ENCODE peak calls at places on chromosomes 13 and 19, in nine cellular contexts. One of them, this sample, is unnamed.

GRCh38 chr19:36771275-36772231 is 1.1 kb downstream of the ZNF850 start:
- DNase-seq in dorsolateral prefrontal cortex: peak; percentile 19
- DNase-seq in A673: peak; percentile 82
- DNase-seq in cardiac muscle cell: peak; percentile 97
- DNase-seq in endothelial cell of umbilical vein: peak; percentile 94
- DNase-seq in WERI-Rb-1: no peak
- DNase-seq in aorta: peak; percentile 74
- DNase-seq in colonic mucosa: peak; percentile 62
- DNase-seq in MM.1S: no peak
- DNase-seq in this sample: no peak

GRCh38 chr19:34534206-34534605 is 52.6 kb downstream of the WTIP start:
- DNase-seq in MM.1S: no peak
- DNase-seq in aorta: no peak
- DNase-seq in dorsolateral prefrontal cortex: no peak
- DNase-seq in cardiac muscle cell: no peak
- DNase-seq in colonic mucosa: no peak
- DNase-seq in endothelial cell of umbilical vein: no peak
- DNase-seq in A673: no peak
- DNase-seq in WERI-Rb-1: no peak
- DNase-seq in this sample: no peak

GRCh38 chr19:16324384-16325160 is at the start of gene KLF2:
- DNase-seq in endothelial cell of umbilical vein: peak; percentile 94
- DNase-seq in aorta: peak; percentile 97
- DNase-seq in MM.1S: peak; percentile 96
- DNase-seq in colonic mucosa: peak; percentile 87
- DNase-seq in dorsolateral prefrontal cortex: peak; percentile 79
- DNase-seq in A673: peak; percentile 82
- DNase-seq in WERI-Rb-1: peak; percentile 76
- DNase-seq in cardiac muscle cell: peak; percentile 96
- DNase-seq in this sample: peak; percentile 96

GRCh38 chr13:100392709-100393630 is 195.6 kb downstream of the GGACT start:
- DNase-seq in dorsolateral prefrontal cortex: no peak
- DNase-seq in MM.1S: peak; percentile 36
- DNase-seq in A673: peak; percentile 97
- DNase-seq in aorta: peak; percentile 86
- DNase-seq in WERI-Rb-1: no peak
- DNase-seq in endothelial cell of umbilical vein: peak; percentile 99
- DNase-seq in colonic mucosa: peak; percentile 84
- DNase-seq in cardiac muscle cell: peak; percentile 99
- DNase-seq in this sample: no peak

GRCh38 chr13:63979951-63980350 is 2564.3 kb upstream of the PCDH20 start:
- DNase-seq in colonic mucosa: no peak
- DNase-seq in A673: no peak
- DNase-seq in WERI-Rb-1: no peak
- DNase-seq in cardiac muscle cell: no peak
- DNase-seq in aorta: no peak
- DNase-seq in endothelial cell of umbilical vein: peak; percentile 56
- DNase-seq in dorsolateral prefrontal cortex: no peak
- DNase-seq in MM.1S: no peak
- DNase-seq in this sample: no peak

GRCh38 chr19:2923510-2923909 is 21.3 kb downstream of the ZNF77 start:
- DNase-seq in endothelial cell of umbilical vein: no peak
- DNase-seq in cardiac muscle cell: peak; percentile 49
- DNase-seq in colonic mucosa: no peak
- DNase-seq in dorsolateral prefrontal cortex: no peak
- DNase-seq in A673: no peak
- DNase-seq in WERI-Rb-1: no peak
- DNase-seq in MM.1S: no peak
- DNase-seq in aorta: no peak
- DNase-seq in this sample: no peak

GRCh38 chr19:14113762-14114414 is 3.7 kb downstream of the PRKACA start:
- DNase-seq in colonic mucosa: peak; percentile 61
- DNase-seq in aorta: peak; percentile 60
- DNase-seq in endothelial cell of umbilical vein: no peak
- DNase-seq in WERI-Rb-1: peak; percentile 39
- DNase-seq in dorsolateral prefrontal cortex: no peak
- DNase-seq in cardiac muscle cell: no peak
- DNase-seq in MM.1S: no peak
- DNase-seq in A673: no peak
- DNase-seq in this sample: peak; percentile 50

GRCh38 chr13:74256969-74257368 is 122.8 kb upstream of the KLF12 start:
- DNase-seq in colonic mucosa: no peak
- DNase-seq in dorsolateral prefrontal cortex: no peak
- DNase-seq in cardiac muscle cell: peak; percentile 30
- DNase-seq in aorta: peak; percentile 47
- DNase-seq in endothelial cell of umbilical vein: no peak
- DNase-seq in WERI-Rb-1: no peak
- DNase-seq in MM.1S: no peak
- DNase-seq in A673: no peak
- DNase-seq in this sample: no peak

GRCh38 chr13:75704942-75705320 is 68.8 kb downstream of the LMO7 start:
- DNase-seq in cardiac muscle cell: no peak
- DNase-seq in WERI-Rb-1: no peak
- DNase-seq in A673: no peak
- DNase-seq in aorta: no peak
- DNase-seq in endothelial cell of umbilical vein: no peak
- DNase-seq in colonic mucosa: peak; percentile 81
- DNase-seq in dorsolateral prefrontal cortex: no peak
- DNase-seq in MM.1S: no peak
- DNase-seq in this sample: no peak

GRCh38 chr19:5189318-5189607 is 151.3 kb downstream of the PTPRS start:
- DNase-seq in endothelial cell of umbilical vein: no peak
- DNase-seq in WERI-Rb-1: no peak
- DNase-seq in colonic mucosa: no peak
- DNase-seq in cardiac muscle cell: no peak
- DNase-seq in A673: peak; percentile 30
- DNase-seq in dorsolateral prefrontal cortex: no peak
- DNase-seq in MM.1S: no peak
- DNase-seq in aorta: no peak
- DNase-seq in this sample: no peak

GRCh38 chr19:1690570-1691307 is 38.3 kb upstream of the TCF3 start:
- DNase-seq in A673: peak; percentile 73
- DNase-seq in dorsolateral prefrontal cortex: no peak
- DNase-seq in aorta: no peak
- DNase-seq in endothelial cell of umbilical vein: no peak
- DNase-seq in colonic mucosa: peak; percentile 64
- DNase-seq in MM.1S: no peak
- DNase-seq in cardiac muscle cell: peak; percentile 19
- DNase-seq in WERI-Rb-1: peak; percentile 87
- DNase-seq in this sample: peak; percentile 39

GRCh38 chr19:34731019-34731829 is 2.8 kb upstream of the ZNF181 start:
- DNase-seq in cardiac muscle cell: no peak
- DNase-seq in A673: no peak
- DNase-seq in colonic mucosa: no peak
- DNase-seq in dorsolateral prefrontal cortex: no peak
- DNase-seq in MM.1S: no peak
- DNase-seq in endothelial cell of umbilical vein: no peak
- DNase-seq in WERI-Rb-1: no peak
- DNase-seq in aorta: no peak
- DNase-seq in this sample: no peak

GRCh38 chr19:45881082-45881908 is 4.6 kb downstream of the IRF2BP1 start:
- DNase-seq in A673: no peak
- DNase-seq in MM.1S: no peak
- DNase-seq in WERI-Rb-1: no peak
- DNase-seq in cardiac muscle cell: no peak
- DNase-seq in colonic mucosa: peak; percentile 42
- DNase-seq in aorta: no peak
- DNase-seq in endothelial cell of umbilical vein: no peak
- DNase-seq in dorsolateral prefrontal cortex: no peak
- DNase-seq in this sample: no peak
- H3K4me3 ChIP-seq in A673: no peak overlapping the region
- H3K4me3 ChIP-seq in MM.1S: no peak overlapping the region
- H3K4me3 ChIP-seq in WERI-Rb-1: no peak overlapping the region
- H3K4me3 ChIP-seq in cardiac muscle cell: no peak overlapping the region
- H3K4me3 ChIP-seq in colonic mucosa: no peak overlapping the region
- H3K4me3 ChIP-seq in aorta: no peak overlapping the region
- H3K4me3 ChIP-seq in endothelial cell of umbilical vein: no peak overlapping the region
- H3K4me3 ChIP-seq in dorsolateral prefrontal cortex: no peak overlapping the region
- H3K4me3 ChIP-seq in this sample: no peak overlapping the region

GRCh38 chr19:42199440-42200115 is 17.9 kb downstream of the DEDD2 start:
- DNase-seq in endothelial cell of umbilical vein: no peak
- DNase-seq in colonic mucosa: no peak
- DNase-seq in MM.1S: peak; percentile 61
- DNase-seq in aorta: peak; percentile 73
- DNase-seq in dorsolateral prefrontal cortex: no peak
- DNase-seq in A673: no peak
- DNase-seq in WERI-Rb-1: no peak
- DNase-seq in cardiac muscle cell: no peak
- DNase-seq in this sample: peak; percentile 62

GRCh38 chr19:42197375-42197817 is 20.1 kb downstream of the DEDD2 start:
- DNase-seq in dorsolateral prefrontal cortex: no peak
- DNase-seq in cardiac muscle cell: no peak
- DNase-seq in endothelial cell of umbilical vein: no peak
- DNase-seq in aorta: peak; percentile 50
- DNase-seq in colonic mucosa: no peak
- DNase-seq in MM.1S: no peak
- DNase-seq in WERI-Rb-1: no peak
- DNase-seq in A673: no peak
- DNase-seq in this sample: no peak

GRCh38 chr19:42200116-42200740 is 17.2 kb downstream of the DEDD2 start:
- DNase-seq in MM.1S: no peak
- DNase-seq in cardiac muscle cell: no peak
- DNase-seq in endothelial cell of umbilical vein: no peak
- DNase-seq in aorta: peak; percentile 43
- DNase-seq in WERI-Rb-1: no peak
- DNase-seq in A673: no peak
- DNase-seq in colonic mucosa: no peak
- DNase-seq in dorsolateral prefrontal cortex: no peak
- DNase-seq in this sample: no peak

GRCh38 chr19:42196011-42197001 is 21.2 kb downstream of the DEDD2 start:
- DNase-seq in MM.1S: no peak
- DNase-seq in A673: no peak
- DNase-seq in cardiac muscle cell: no peak
- DNase-seq in endothelial cell of umbilical vein: no peak
- DNase-seq in colonic mucosa: no peak
- DNase-seq in WERI-Rb-1: no peak
- DNase-seq in dorsolateral prefrontal cortex: no peak
- DNase-seq in aorta: peak; percentile 48
- DNase-seq in this sample: no peak

GRCh38 chr19:42198676-42199439 is 18.6 kb downstream of the DEDD2 start:
- DNase-seq in dorsolateral prefrontal cortex: no peak
- DNase-seq in A673: no peak
- DNase-seq in cardiac muscle cell: no peak
- DNase-seq in colonic mucosa: peak; percentile 47
- DNase-seq in aorta: peak; percentile 58
- DNase-seq in MM.1S: peak; percentile 84
- DNase-seq in WERI-Rb-1: no peak
- DNase-seq in endothelial cell of umbilical vein: no peak
- DNase-seq in this sample: peak; percentile 96
- H3K27ac ChIP-seq in dorsolateral prefrontal cortex: no peak overlapping the region
- H3K27ac ChIP-seq in A673: no peak overlapping the region
- H3K27ac ChIP-seq in cardiac muscle cell: no peak overlapping the region
- H3K27ac ChIP-seq in colonic mucosa: peak overlapping the region; percentile 66
- H3K27ac ChIP-seq in aorta: no peak overlapping the region
- H3K27ac ChIP-seq in MM.1S: peak overlapping the region; percentile 82
- H3K27ac ChIP-seq in WERI-Rb-1: no peak overlapping the region
- H3K27ac ChIP-seq in endothelial cell of umbilical vein: no peak overlapping the region
- H3K27ac ChIP-seq in this sample: peak overlapping the region; percentile 95

GRCh38 chr19:22052644-22053013 is 345 bp downstream of the ZNF257 start:
- DNase-seq in A673: no peak
- DNase-seq in colonic mucosa: peak; percentile 18
- DNase-seq in dorsolateral prefrontal cortex: peak; percentile 3
- DNase-seq in endothelial cell of umbilical vein: no peak
- DNase-seq in MM.1S: no peak
- DNase-seq in WERI-Rb-1: no peak
- DNase-seq in aorta: peak; percentile 49
- DNase-seq in cardiac muscle cell: peak; percentile 2
- DNase-seq in this sample: no peak
- H3K4me3 ChIP-seq in A673: no peak overlapping the region
- H3K4me3 ChIP-seq in colonic mucosa: peak overlapping the region; percentile 37
- H3K4me3 ChIP-seq in dorsolateral prefrontal cortex: peak overlapping the region; percentile 71
- H3K4me3 ChIP-seq in endothelial cell of umbilical vein: peak overlapping the region; percentile 26
- H3K4me3 ChIP-seq in MM.1S: peak overlapping the region; percentile 42
- H3K4me3 ChIP-seq in WERI-Rb-1: peak overlapping the region; percentile 19
- H3K4me3 ChIP-seq in aorta: no peak overlapping the region
- H3K4me3 ChIP-seq in cardiac muscle cell: no peak overlapping the region
- H3K4me3 ChIP-seq in this sample: peak overlapping the region; percentile 86

GRCh38 chr13:43269037-43269476 is 245.7 kb downstream of the DNAJC15 start:
- DNase-seq in MM.1S: no peak
- DNase-seq in A673: no peak
- DNase-seq in endothelial cell of umbilical vein: peak; percentile 87
- DNase-seq in aorta: no peak
- DNase-seq in colonic mucosa: peak; percentile 36
- DNase-seq in dorsolateral prefrontal cortex: no peak
- DNase-seq in cardiac muscle cell: peak; percentile 96
- DNase-seq in WERI-Rb-1: no peak
- DNase-seq in this sample: no peak

GRCh38 chr13:43267916-43268315 is 244.5 kb downstream of the DNAJC15 start:
- DNase-seq in cardiac muscle cell: no peak
- DNase-seq in dorsolateral prefrontal cortex: no peak
- DNase-seq in aorta: no peak
- DNase-seq in A673: no peak
- DNase-seq in WERI-Rb-1: no peak
- DNase-seq in endothelial cell of umbilical vein: no peak
- DNase-seq in MM.1S: no peak
- DNase-seq in colonic mucosa: no peak
- DNase-seq in this sample: no peak

GRCh38 chr13:43271152-43271551 is 247.8 kb downstream of the DNAJC15 start:
- DNase-seq in endothelial cell of umbilical vein: no peak
- DNase-seq in aorta: no peak
- DNase-seq in dorsolateral prefrontal cortex: no peak
- DNase-seq in WERI-Rb-1: no peak
- DNase-seq in MM.1S: no peak
- DNase-seq in A673: no peak
- DNase-seq in colonic mucosa: no peak
- DNase-seq in cardiac muscle cell: no peak
- DNase-seq in this sample: no peak

GRCh38 chr13:43268632-43269031 is 245.2 kb downstream of the DNAJC15 start:
- DNase-seq in cardiac muscle cell: peak; percentile 32
- DNase-seq in A673: no peak
- DNase-seq in aorta: no peak
- DNase-seq in dorsolateral prefrontal cortex: no peak
- DNase-seq in colonic mucosa: no peak
- DNase-seq in MM.1S: no peak
- DNase-seq in endothelial cell of umbilical vein: no peak
- DNase-seq in WERI-Rb-1: no peak
- DNase-seq in this sample: no peak

DNA sequence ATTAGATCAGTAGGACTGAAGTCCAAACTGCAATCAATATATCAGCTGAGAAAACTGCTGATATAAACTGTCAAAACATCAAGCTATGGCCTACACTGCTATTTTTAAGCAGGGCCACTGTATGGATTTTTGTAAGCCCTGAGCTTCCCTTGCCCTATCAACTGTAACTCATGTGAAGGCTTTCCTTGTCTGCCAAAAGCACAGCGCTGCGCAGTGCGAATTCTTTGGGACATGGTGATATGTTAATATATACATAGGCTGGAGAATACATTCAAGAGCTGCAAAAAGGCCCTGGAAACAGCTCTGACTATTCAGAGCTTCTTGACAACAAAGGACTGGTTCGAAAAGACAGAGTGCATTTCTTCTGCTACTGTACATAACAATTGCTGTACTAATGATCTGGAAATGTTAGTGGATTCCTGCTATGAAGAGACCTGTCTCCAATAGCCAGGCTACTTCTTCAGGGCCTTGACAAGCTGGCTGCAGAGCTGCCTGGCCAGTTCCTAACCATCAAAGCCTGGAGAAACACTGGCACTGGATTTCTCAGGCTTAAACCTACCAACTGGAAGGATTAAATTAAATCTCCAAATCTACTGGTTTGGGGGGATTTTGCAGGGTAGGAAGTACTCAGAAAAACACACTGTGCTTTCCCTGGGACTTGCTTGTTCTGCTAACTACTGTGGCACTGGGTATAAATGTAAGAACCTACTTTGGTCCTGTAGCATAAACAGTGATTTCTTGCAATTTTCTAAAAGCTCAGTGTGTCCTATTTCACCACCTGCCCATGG is 246.9 kb downstream of the DNAJC15 start:
- DNase-seq in colonic mucosa: no peak
- DNase-seq in aorta: no peak
- DNase-seq in endothelial cell of umbilical vein: no peak
- DNase-seq in A673: no peak
- DNase-seq in WERI-Rb-1: no peak
- DNase-seq in dorsolateral prefrontal cortex: no peak
- DNase-seq in MM.1S: no peak
- DNase-seq in cardiac muscle cell: peak; percentile 15
- DNase-seq in this sample: no peak
- H3K27ac ChIP-seq in colonic mucosa: no peak overlapping the region
- H3K27ac ChIP-seq in aorta: no peak overlapping the region
- H3K27ac ChIP-seq in endothelial cell of umbilical vein: no peak overlapping the region
- H3K27ac ChIP-seq in A673: no peak overlapping the region
- H3K27ac ChIP-seq in WERI-Rb-1: no peak overlapping the region
- H3K27ac ChIP-seq in dorsolateral prefrontal cortex: no peak overlapping the region
- H3K27ac ChIP-seq in MM.1S: no peak overlapping the region
- H3K27ac ChIP-seq in cardiac muscle cell: peak overlapping the region; percentile 94
- H3K27ac ChIP-seq in this sample: no peak overlapping the region